ENCODE peak calls at places on chromosomes 5 and 9, in four cellular contexts. One of them, this sample, is unnamed.

GRCh38 chr9:97506264-97506663 is 4.8 kb downstream of the TMOD1 start:
- DNase-seq in prostate gland: no peak
- DNase-seq in spleen: no peak
- DNase-seq in sigmoid colon: no peak
- DNase-seq in this sample: no peak

GRCh38 chr9:117480729-117481128 is 65.9 kb upstream of the ASTN2 start:
- DNase-seq in sigmoid colon: no peak
- DNase-seq in spleen: no peak
- DNase-seq in prostate gland: no peak
- DNase-seq in this sample: no peak

GRCh38 chr9:75906531-75906930 is 16.1 kb downstream of the PCSK5 start:
- DNase-seq in prostate gland: no peak
- DNase-seq in sigmoid colon: no peak
- DNase-seq in spleen: no peak
- DNase-seq in this sample: no peak

GRCh38 chr5:139371482-139372435 is 11.3 kb downstream of the SLC23A1 start:
- DNase-seq in prostate gland: no peak
- DNase-seq in spleen: peak; percentile 13
- DNase-seq in sigmoid colon: peak; percentile 38
- DNase-seq in this sample: no peak

GRCh38 chr5:78638423-78638822 is 10.1 kb downstream of the LHFPL2 start:
- DNase-seq in sigmoid colon: peak; percentile 77
- DNase-seq in spleen: no peak
- DNase-seq in prostate gland: no peak
- DNase-seq in this sample: no peak

GRCh38 chr5:179242676-179243075 is 102.6 kb downstream of the ADAMTS2 start:
- DNase-seq in prostate gland: no peak
- DNase-seq in spleen: peak; percentile 34
- DNase-seq in sigmoid colon: peak; percentile 29
- DNase-seq in this sample: no peak

GRCh38 chr9:16053131-16053530 is 500.3 kb downstream of the CCDC171 start:
- DNase-seq in spleen: no peak
- DNase-seq in sigmoid colon: no peak
- DNase-seq in prostate gland: no peak
- DNase-seq in this sample: no peak

GRCh38 chr5:142847898-142848790 is 78.0 kb downstream of the ARHGAP26 start:
- DNase-seq in sigmoid colon: no peak
- DNase-seq in spleen: no peak
- DNase-seq in prostate gland: no peak
- DNase-seq in this sample: no peak

GRCh38 chr9:132752877-132753592 is 82.8 kb downstream of the GTF3C4 start:
- DNase-seq in prostate gland: no peak
- DNase-seq in sigmoid colon: peak; percentile 41
- DNase-seq in spleen: no peak
- DNase-seq in this sample: no peak

GRCh38 chr5:114055318-114055788 is 306.5 kb upstream of the KCNN2 start:
- DNase-seq in spleen: no peak
- DNase-seq in prostate gland: peak; percentile 9
- DNase-seq in sigmoid colon: peak; percentile 76
- DNase-seq in this sample: no peak

GRCh38 chr9:134655101-134655500 is 13.5 kb downstream of the COL5A1 start:
- DNase-seq in sigmoid colon: peak; percentile 50
- DNase-seq in spleen: peak; percentile 47
- DNase-seq in prostate gland: no peak
- DNase-seq in this sample: peak; percentile 4

GRCh38 chr5:136689563-136689962 is 324.2 kb upstream of the TRPC7 start:
- DNase-seq in spleen: no peak
- DNase-seq in sigmoid colon: no peak
- DNase-seq in prostate gland: no peak
- DNase-seq in this sample: no peak

DNA sequence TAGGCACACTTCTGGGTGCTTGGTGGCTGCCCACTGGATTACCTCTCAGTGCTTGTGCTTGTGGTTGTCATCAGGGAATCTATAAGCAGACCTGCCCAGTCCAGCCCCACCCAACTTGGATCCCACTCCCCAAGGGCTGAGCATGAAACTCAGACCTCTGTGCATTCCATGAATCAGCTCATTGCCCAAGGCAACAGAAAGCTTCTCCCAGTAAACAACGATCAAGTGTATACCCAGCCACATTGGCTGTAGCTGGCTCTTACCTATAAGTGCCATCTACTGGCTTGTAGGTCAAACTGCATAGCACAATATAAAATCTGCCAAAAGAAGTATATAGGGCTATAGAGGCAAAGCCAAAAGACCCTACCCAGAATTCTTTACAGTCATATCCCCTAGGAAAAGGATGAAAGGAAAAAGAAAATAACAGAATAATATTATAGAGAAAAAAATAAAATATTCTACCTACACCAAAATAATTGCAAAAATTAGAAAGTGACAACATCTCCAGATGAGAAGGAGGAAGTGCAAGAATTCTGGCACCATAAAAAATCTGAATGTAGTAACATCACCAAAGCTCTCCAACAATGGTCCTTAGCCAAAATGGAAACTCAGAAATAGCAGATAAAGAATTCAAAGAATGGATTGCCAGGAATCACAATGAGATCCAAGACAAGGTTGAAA is 321.0 kb upstream of the TRPC7 start:
- DNase-seq in sigmoid colon: no peak
- DNase-seq in prostate gland: no peak
- DNase-seq in spleen: no peak
- DNase-seq in this sample: no peak
- TF ChIP-seq CTCF in sigmoid colon: no peak
- TF ChIP-seq CTCF in prostate gland: no peak
- TF ChIP-seq CTCF in spleen: no peak
- TF ChIP-seq CTCF in this sample: peak; percentile 31

DNA sequence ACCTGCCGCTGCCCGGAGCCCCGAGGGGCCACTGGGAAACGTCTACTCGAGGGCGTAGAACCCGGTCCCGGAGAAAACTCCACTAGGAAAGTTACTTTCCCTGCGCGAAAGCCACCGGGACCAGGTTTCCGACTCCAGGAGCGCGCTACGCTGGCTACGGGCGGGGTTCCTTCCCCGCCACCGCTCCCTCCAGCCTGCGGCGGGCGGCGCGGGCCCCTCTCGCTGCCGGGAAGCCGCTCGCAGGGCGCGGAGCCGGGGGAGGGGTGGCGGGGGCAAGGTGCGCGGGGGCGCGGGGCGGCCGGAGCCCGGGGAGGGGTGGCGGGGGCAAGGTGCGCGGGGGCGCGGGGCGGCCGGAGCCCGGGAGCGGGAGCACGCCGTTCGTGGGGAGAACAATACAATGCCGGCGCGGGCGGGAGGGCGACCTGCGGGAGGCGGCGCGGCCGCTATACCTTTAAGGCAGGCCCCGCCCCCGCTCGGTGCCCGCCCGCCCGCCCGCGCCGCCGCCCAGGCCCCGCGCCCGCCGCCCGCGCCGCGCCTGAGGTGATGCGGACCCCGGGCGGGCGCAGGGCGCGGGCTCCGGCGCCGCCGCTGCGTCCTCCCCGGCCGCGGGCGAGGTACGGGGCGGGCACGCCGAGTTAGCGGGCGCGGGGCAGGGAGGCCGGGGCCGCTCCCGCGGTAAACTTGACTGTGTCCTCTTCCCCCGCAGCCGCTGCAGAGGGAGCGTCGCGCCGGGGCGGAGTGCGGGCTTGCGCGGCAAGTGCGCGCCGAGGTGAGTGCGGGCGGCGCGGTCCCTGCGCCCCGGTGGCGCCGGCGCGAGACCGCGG is 278.2 kb downstream of the AOPEP start:
- DNase-seq in prostate gland: peak; percentile 60
- DNase-seq in sigmoid colon: peak; percentile 83
- DNase-seq in spleen: peak; percentile 80
- DNase-seq in this sample: peak; percentile 77
- TF ChIP-seq POLR2A in prostate gland: peak; percentile 30
- TF ChIP-seq POLR2A in sigmoid colon: no peak
- TF ChIP-seq POLR2A in spleen: no peak
- TF ChIP-seq POLR2A in this sample: peak; percentile 68

GRCh38 chr9:128192601-128193371 is 1.4 kb upstream of the CIZ1 start:
- DNase-seq in sigmoid colon: peak; percentile 93
- DNase-seq in prostate gland: peak; percentile 86
- DNase-seq in spleen: peak; percentile 91
- DNase-seq in this sample: peak; percentile 78

GRCh38 chr9:128191406-128192046 is at the start of gene CIZ1:
- DNase-seq in prostate gland: peak; percentile 67
- DNase-seq in sigmoid colon: peak; percentile 90
- DNase-seq in spleen: peak; percentile 97
- DNase-seq in this sample: peak; percentile 79

GRCh38 chr9:128190013-128190412 is 1.4 kb downstream of the CIZ1 start:
- DNase-seq in prostate gland: no peak
- DNase-seq in spleen: no peak
- DNase-seq in sigmoid colon: no peak
- DNase-seq in this sample: no peak

GRCh38 chr9:128190516-128191405 is 611 bp downstream of the CIZ1 start:
- DNase-seq in prostate gland: no peak
- DNase-seq in spleen: no peak
- DNase-seq in sigmoid colon: no peak
- DNase-seq in this sample: no peak

GRCh38 chr9:128193469-128194096 is 2.2 kb upstream of the CIZ1 start:
- DNase-seq in spleen: no peak
- DNase-seq in prostate gland: no peak
- DNase-seq in sigmoid colon: no peak
- DNase-seq in this sample: no peak
- H3K4me3 ChIP-seq in spleen: no peak overlapping the region
- H3K4me3 ChIP-seq in prostate gland: no peak overlapping the region
- H3K4me3 ChIP-seq in sigmoid colon: no peak overlapping the region
- H3K4me3 ChIP-seq in this sample: no peak overlapping the region

GRCh38 chr5:128844354-128844923 is 120.8 kb upstream of the SLC27A6 start:
- DNase-seq in prostate gland: no peak
- DNase-seq in sigmoid colon: no peak
- DNase-seq in spleen: no peak
- DNase-seq in this sample: no peak
- TF ChIP-seq CTCF in prostate gland: peak; percentile 53
- TF ChIP-seq CTCF in sigmoid colon: no peak
- TF ChIP-seq CTCF in spleen: no peak
- TF ChIP-seq CTCF in this sample: peak; percentile 30

This sample was measured in right lobe of liver.